ENCODE peak calls at places on chromosomes 13 and 19, in five cellular contexts. One of them, this sample, is unnamed.

GRCh38 chr19:39375929-39376328 is 15.0 kb downstream of the PAF1 start:
- DNase-seq in GM12878: no peak
- DNase-seq in HepG2: no peak
- DNase-seq in A549: no peak
- DNase-seq in GM23338: no peak
- DNase-seq in this sample: no peak

GRCh38 chr19:9381367-9381785 is 18.6 kb downstream of the ZNF177 start:
- DNase-seq in GM23338: peak; percentile 2
- DNase-seq in HepG2: no peak
- DNase-seq in A549: peak; percentile 9
- DNase-seq in GM12878: no peak
- DNase-seq in this sample: no peak

GRCh38 chr13:104773775-104774174 is 1707.6 kb upstream of the SLC10A2 start:
- DNase-seq in HepG2: peak; percentile 8
- DNase-seq in GM12878: peak; percentile 4
- DNase-seq in GM23338: peak; percentile 86
- DNase-seq in A549: peak; percentile 12
- DNase-seq in this sample: no peak

GRCh38 chr19:30873003-30873402 is 476.2 kb downstream of the TSHZ3 start:
- DNase-seq in GM23338: no peak
- DNase-seq in GM12878: no peak
- DNase-seq in A549: no peak
- DNase-seq in HepG2: no peak
- DNase-seq in this sample: no peak

GRCh38 chr13:80009760-80010159 is 331.2 kb downstream of the SPRY2 start:
- DNase-seq in A549: no peak
- DNase-seq in HepG2: no peak
- DNase-seq in GM12878: no peak
- DNase-seq in GM23338: no peak
- DNase-seq in this sample: no peak

GRCh38 chr13:26021956-26022355 is 29.9 kb downstream of the SHISA2 start:
- DNase-seq in HepG2: no peak
- DNase-seq in A549: no peak
- DNase-seq in GM12878: no peak
- DNase-seq in GM23338: no peak
- DNase-seq in this sample: no peak

GRCh38 chr13:19020988-19021387 is 160.6 kb downstream of the TUBA3C start:
- DNase-seq in GM12878: no peak
- DNase-seq in GM23338: no peak
- DNase-seq in HepG2: no peak
- DNase-seq in A549: no peak
- DNase-seq in this sample: no peak

GRCh38 chr19:47020992-47021496 is 1.4 kb downstream of the NPAS1 start:
- DNase-seq in A549: peak; percentile 65
- DNase-seq in GM23338: peak; percentile 69
- DNase-seq in GM12878: no peak
- DNase-seq in HepG2: no peak
- DNase-seq in this sample: peak; percentile 73

GRCh38 chr19:49560358-49560900 is 19.9 kb downstream of the NOSIP start:
- DNase-seq in HepG2: no peak
- DNase-seq in GM12878: no peak
- DNase-seq in GM23338: no peak
- DNase-seq in A549: no peak
- DNase-seq in this sample: peak; percentile 57

GRCh38 chr13:77509221-77509620 is 26.3 kb upstream of the SCEL start:
- DNase-seq in HepG2: no peak
- DNase-seq in A549: no peak
- DNase-seq in GM12878: no peak
- DNase-seq in GM23338: no peak
- DNase-seq in this sample: no peak

GRCh38 chr19:41426116-41426841 is 895 bp downstream of the B3GNT8 start:
- DNase-seq in HepG2: no peak
- DNase-seq in A549: no peak
- DNase-seq in GM12878: no peak
- DNase-seq in GM23338: no peak
- DNase-seq in this sample: no peak

GRCh38 chr19:39307233-39307821 is 11.1 kb downstream of the IFNL1 start:
- DNase-seq in HepG2: no peak
- DNase-seq in GM12878: no peak
- DNase-seq in A549: no peak
- DNase-seq in GM23338: peak; percentile 90
- DNase-seq in this sample: peak; percentile 58

GRCh38 chr13:26942184-26942583 is 181.6 kb upstream of the GPR12 start:
- DNase-seq in GM23338: no peak
- DNase-seq in HepG2: no peak
- DNase-seq in A549: no peak
- DNase-seq in GM12878: no peak
- DNase-seq in this sample: no peak

GRCh38 chr19:9958451-9958850 is 22.1 kb upstream of the OLFM2 start:
- DNase-seq in HepG2: no peak
- DNase-seq in GM12878: no peak
- DNase-seq in GM23338: no peak
- DNase-seq in A549: no peak
- DNase-seq in this sample: no peak

GRCh38 chr13:107866007-107866665 is 349.2 kb downstream of the LIG4 start:
- DNase-seq in A549: peak; percentile 5
- DNase-seq in HepG2: no peak
- DNase-seq in GM12878: no peak
- DNase-seq in GM23338: peak; percentile 63
- DNase-seq in this sample: peak; percentile 59

GRCh38 chr19:46616631-46617322 is 8.1 kb downstream of the PTGIR start:
- DNase-seq in GM12878: no peak
- DNase-seq in HepG2: peak; percentile 50
- DNase-seq in A549: peak; percentile 77
- DNase-seq in GM23338: peak; percentile 89
- DNase-seq in this sample: peak; percentile 65

GRCh38 chr19:49847731-49848696 is 2.9 kb upstream of the PTOV1 start:
- DNase-seq in GM12878: no peak
- DNase-seq in GM23338: no peak
- DNase-seq in HepG2: no peak
- DNase-seq in A549: no peak
- DNase-seq in this sample: peak; percentile 63

GRCh38 chr13:110308377-110309158 is 1.5 kb downstream of the COL4A2 start:
- DNase-seq in A549: peak; percentile 24
- DNase-seq in GM23338: peak; percentile 85
- DNase-seq in GM12878: no peak
- DNase-seq in HepG2: no peak
- DNase-seq in this sample: no peak

GRCh38 chr13:23513460-23513859 is 56.8 kb upstream of the TNFRSF19 start:
- DNase-seq in GM23338: no peak
- DNase-seq in GM12878: no peak
- DNase-seq in A549: no peak
- DNase-seq in HepG2: no peak
- DNase-seq in this sample: no peak

GRCh38 chr13:106083620-106084350 is 451.7 kb downstream of the EFNB2 start:
- DNase-seq in HepG2: peak; percentile 6
- DNase-seq in A549: peak; percentile 19
- DNase-seq in GM12878: no peak
- DNase-seq in GM23338: peak; percentile 79
- DNase-seq in this sample: no peak

GRCh38 chr19:33868821-33869412 is 72.2 kb downstream of the KCTD15 start:
- DNase-seq in A549: no peak
- DNase-seq in GM23338: peak; percentile 55
- DNase-seq in HepG2: no peak
- DNase-seq in GM12878: no peak
- DNase-seq in this sample: no peak

GRCh38 chr13:67001363-67001762 is 228.8 kb downstream of the PCDH9 start:
- DNase-seq in A549: no peak
- DNase-seq in GM12878: no peak
- DNase-seq in HepG2: no peak
- DNase-seq in GM23338: peak; percentile 1
- DNase-seq in this sample: no peak

GRCh38 chr19:3450796-3451411 is 29.4 kb downstream of the SMIM24 start:
- DNase-seq in GM12878: no peak
- DNase-seq in A549: peak; percentile 98
- DNase-seq in HepG2: peak; percentile 39
- DNase-seq in GM23338: no peak
- DNase-seq in this sample: peak; percentile 59

GRCh38 chr13:91722267-91722884 is 324.0 kb downstream of the GPC5 start:
- DNase-seq in A549: peak; percentile 1
- DNase-seq in GM23338: peak; percentile 72
- DNase-seq in HepG2: no peak
- DNase-seq in GM12878: no peak
- DNase-seq in this sample: peak; percentile 57

GRCh38 chr13:98940325-98940724 is 37.5 kb downstream of the DOCK9 start:
- DNase-seq in GM23338: no peak
- DNase-seq in GM12878: no peak
- DNase-seq in A549: no peak
- DNase-seq in HepG2: no peak
- DNase-seq in this sample: no peak

GRCh38 chr13:98942485-98942884 is 35.4 kb downstream of the DOCK9 start:
- DNase-seq in HepG2: no peak
- DNase-seq in A549: no peak
- DNase-seq in GM12878: no peak
- DNase-seq in GM23338: no peak
- DNase-seq in this sample: no peak

GRCh38 chr13:98941118-98941517 is 36.7 kb downstream of the DOCK9 start:
- DNase-seq in GM23338: no peak
- DNase-seq in GM12878: no peak
- DNase-seq in HepG2: no peak
- DNase-seq in A549: no peak
- DNase-seq in this sample: no peak

GRCh38 chr13:98942997-98943396 is 34.9 kb downstream of the DOCK9 start:
- DNase-seq in A549: no peak
- DNase-seq in HepG2: no peak
- DNase-seq in GM23338: no peak
- DNase-seq in GM12878: no peak
- DNase-seq in this sample: no peak

DNA sequence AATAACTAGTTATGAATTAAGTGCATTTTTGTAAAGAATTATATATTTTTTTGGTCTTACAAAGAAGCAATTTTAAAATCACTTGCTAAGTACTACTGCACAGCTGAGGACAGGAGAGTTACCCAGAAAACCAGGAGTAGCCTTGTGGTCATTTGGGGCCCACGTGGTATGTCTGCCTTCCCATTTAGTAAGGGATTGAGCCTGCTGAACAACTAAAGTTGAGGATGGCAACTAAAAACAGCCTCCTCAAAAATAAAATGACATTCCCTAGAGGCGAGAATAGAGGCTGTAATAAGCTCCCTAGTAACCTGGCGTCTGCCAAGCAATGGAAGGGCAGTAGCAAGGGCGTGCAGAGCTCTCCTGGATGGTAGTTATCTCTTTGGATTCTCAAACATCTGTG is 36.3 kb downstream of the DOCK9 start:
- DNase-seq in HepG2: no peak
- DNase-seq in A549: no peak
- DNase-seq in GM23338: no peak
- DNase-seq in GM12878: no peak
- DNase-seq in this sample: no peak
- TF ChIP-seq JUNB in HepG2: no peak
- TF ChIP-seq JUNB in A549: no peak
- TF ChIP-seq JUNB in GM23338: no peak
- TF ChIP-seq JUNB in GM12878: no peak
- TF ChIP-seq JUNB in this sample: no peak

DNA sequence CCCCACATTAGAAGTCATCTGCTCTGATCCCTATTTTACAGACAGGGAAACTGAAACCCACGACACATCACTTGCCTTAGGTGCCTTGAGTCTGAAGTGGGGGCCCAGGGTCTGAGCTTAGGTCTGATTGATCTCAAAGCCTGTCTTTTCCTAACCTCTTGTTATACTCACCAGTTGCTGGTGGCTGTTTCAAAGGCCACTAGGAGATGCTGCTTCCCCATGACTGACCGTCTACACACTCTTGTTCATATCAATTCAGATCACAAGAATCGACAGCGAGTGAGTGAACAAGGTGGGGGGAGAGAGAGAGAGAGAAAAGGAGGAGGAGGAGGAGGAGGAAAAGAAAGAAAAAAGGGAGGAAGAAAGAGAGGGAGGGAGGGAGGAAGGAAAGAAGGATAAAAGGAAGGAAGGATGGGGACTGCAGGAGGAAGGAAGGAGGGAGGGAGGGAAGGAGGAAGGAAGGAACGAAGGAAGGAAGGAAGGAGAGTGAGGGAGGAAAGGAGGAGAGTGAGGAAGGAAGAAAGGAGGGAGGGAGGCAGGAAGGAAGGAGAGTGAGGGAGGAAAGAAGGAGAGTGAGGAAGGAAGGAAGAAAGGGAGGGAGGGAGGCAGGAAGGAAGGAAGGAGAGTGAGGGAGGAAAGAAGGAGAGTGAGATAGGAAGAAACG is 3.3 kb downstream of the OR10H1 start:
- DNase-seq in HepG2: no peak
- DNase-seq in GM12878: no peak
- DNase-seq in A549: peak; percentile 36
- DNase-seq in GM23338: no peak
- DNase-seq in this sample: no peak
- TF ChIP-seq JUNB in HepG2: no peak
- TF ChIP-seq JUNB in GM12878: no peak
- TF ChIP-seq JUNB in A549: no peak
- TF ChIP-seq JUNB in GM23338: no peak
- TF ChIP-seq JUNB in this sample: no peak

GRCh38 chr19:1183543-1184172 is 9.6 kb upstream of the SBNO2 start:
- DNase-seq in GM23338: no peak
- DNase-seq in A549: peak; percentile 92
- DNase-seq in GM12878: peak; percentile 66
- DNase-seq in HepG2: peak; percentile 77
- DNase-seq in this sample: no peak

DNA sequence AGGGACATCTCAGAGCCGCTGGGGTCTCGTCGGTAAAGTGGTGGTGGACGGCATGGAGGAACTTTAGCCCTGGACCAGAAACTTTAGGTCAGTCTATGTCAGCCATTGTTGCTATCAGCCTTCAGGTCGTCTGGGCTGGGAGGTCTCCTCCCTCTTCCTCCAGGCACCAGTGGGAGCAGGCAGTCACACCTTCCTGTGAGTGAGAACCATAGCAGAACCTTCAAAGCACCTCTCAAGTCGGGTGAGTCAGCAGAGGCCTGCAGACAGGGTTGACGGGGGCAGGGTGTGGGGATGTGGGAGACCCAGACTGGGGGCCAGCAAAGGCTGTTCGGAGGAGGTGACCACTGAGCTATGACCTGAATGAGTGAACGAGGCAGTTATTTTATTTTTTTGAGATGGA is 15.4 kb upstream of the SBNO2 start:
- DNase-seq in HepG2: no peak
- DNase-seq in GM23338: no peak
- DNase-seq in GM12878: no peak
- DNase-seq in A549: peak; percentile 71
- DNase-seq in this sample: peak; percentile 69
- TF ChIP-seq JUNB in HepG2: no peak
- TF ChIP-seq JUNB in GM23338: no peak
- TF ChIP-seq JUNB in GM12878: no peak
- TF ChIP-seq JUNB in A549: no peak
- TF ChIP-seq JUNB in this sample: no peak

GRCh38 chr19:2215281-2215751 is 20.8 kb downstream of the PLEKHJ1 start:
- DNase-seq in HepG2: no peak
- DNase-seq in A549: no peak
- DNase-seq in GM12878: no peak
- DNase-seq in GM23338: peak; percentile 47
- DNase-seq in this sample: peak; percentile 52
- TF ChIP-seq JUNB in HepG2: no peak
- TF ChIP-seq JUNB in A549: no peak
- TF ChIP-seq JUNB in GM12878: no peak
- TF ChIP-seq JUNB in GM23338: no peak
- TF ChIP-seq JUNB in this sample: no peak